ENCODE peak calls at places on chromosomes 12 and 14, in ten cellular contexts. E is CD8-positive, alpha-beta T cell; W is coronary artery; C is activated gamma-delta T cell treated with Interleukin-2 at 50 U/mL for 16 hours; N is AG09309; S is Peyer's patch; O is HS-27A; U is CD8-positive, alpha-beta memory T cell; P is mesothelial cell of epicardium; Y is stomach. T is an unnamed sample.

GRCh38 chr14:24011051-24011450 is 22.3 kb downstream of the DHRS4L2 start:
- DNase-seq in E (no peak), W (no peak), C (no peak), N (no peak), S (no peak), O (no peak), U (no peak), P (no peak), Y (no peak), T (no peak)

GRCh38 chr14:51540364-51540763 is 111.3 kb upstream of the FRMD6 start:
- DNase-seq in E (no peak), W (no peak), C (no peak), N (peak), S (no peak), O (no peak), U (no peak), P (no peak), Y (no peak), T (no peak)

GRCh38 chr12:93043877-93044209 is 114.7 kb upstream of the EEA1 start:
- DNase-seq in E (no peak), W (no peak), C (no peak), N (no peak), S (no peak), O (no peak), U (no peak), P (no peak), Y (no peak), T (no peak)

GRCh38 chr12:2266666-2267623 is 214.2 kb downstream of the CACNA1C start:
- DNase-seq in E (no peak), W (no peak), C (no peak), N (no peak), S (peak), O (no peak), U (no peak), P (no peak), Y (no peak), T (no peak)

GRCh38 chr14:35400707-35401421 is 3.7 kb downstream of the NFKBIA start:
- DNase-seq in E (no peak), W (no peak), C (peak), N (no peak), S (no peak), O (no peak), U (peak), P (no peak), Y (no peak), T (no peak)

GRCh38 chr14:76056128-76056527 is 70.6 kb downstream of the IFT43 start:
- DNase-seq in E (no peak), W (no peak), C (no peak), N (no peak), S (no peak), O (no peak), U (no peak), P (no peak), Y (no peak), T (no peak)

GRCh38 chr12:116534341-116535121 is 24.6 kb upstream of the MAP1LC3B2 start:
- DNase-seq in E (no peak), W (no peak), C (no peak), N (no peak), S (no peak), O (no peak), U (no peak), P (peak), Y (no peak), T (peak)

GRCh38 chr14:95328876-95329503 is 9.3 kb upstream of the CLMN start:
- DNase-seq in E (no peak), W (peak), C (no peak), N (no peak), S (no peak), O (no peak), U (no peak), P (no peak), Y (no peak), T (no peak)

GRCh38 chr12:51471465-51471864 is 46.8 kb downstream of the SLC4A8 start:
- DNase-seq in E (no peak), W (no peak), C (no peak), N (no peak), S (no peak), O (no peak), U (no peak), P (no peak), Y (no peak), T (no peak)

GRCh38 chr12:122888232-122888752 is 7.6 kb downstream of the VPS37B start:
- DNase-seq in E (no peak), W (no peak), C (no peak), N (no peak), S (peak), O (no peak), U (peak), P (no peak), Y (peak), T (peak)

T was measured in prostate gland.